ENCODE peak calls at places on chromosome 1, in six cellular contexts. One of them, this sample, is unnamed.

GRCh38 chr1:65395887-65396612 is 24.4 kb upstream of the LEPR start:
- DNase-seq in H9: peak; percentile 38
- DNase-seq in trophoblast cell: peak; percentile 60
- DNase-seq in IMR-90: peak; percentile 59
- DNase-seq in H1: no peak
- DNase-seq in neuronal stem cell: no peak
- DNase-seq in this sample: peak; percentile 59

GRCh38 chr1:176878750-176879536 is 285.6 kb downstream of the ASTN1 start:
- DNase-seq in IMR-90: no peak
- DNase-seq in H9: peak; percentile 78
- DNase-seq in neuronal stem cell: no peak
- DNase-seq in trophoblast cell: no peak
- DNase-seq in H1: peak; percentile 55
- DNase-seq in this sample: no peak

GRCh38 chr1:197521118-197521739 is 253.2 kb downstream of the CRB1 start:
- DNase-seq in H1: no peak
- DNase-seq in trophoblast cell: peak; percentile 2
- DNase-seq in neuronal stem cell: peak; percentile 36
- DNase-seq in IMR-90: peak; percentile 44
- DNase-seq in H9: no peak
- DNase-seq in this sample: peak; percentile 53

GRCh38 chr1:203401151-203401550 is 50.2 kb upstream of the FMOD start:
- DNase-seq in H1: no peak
- DNase-seq in IMR-90: no peak
- DNase-seq in H9: no peak
- DNase-seq in neuronal stem cell: no peak
- DNase-seq in trophoblast cell: no peak
- DNase-seq in this sample: peak; percentile 24

GRCh38 chr1:30684881-30685795 is 38.2 kb downstream of the MATN1 start:
- DNase-seq in H9: peak; percentile 100
- DNase-seq in H1: peak; percentile 97
- DNase-seq in neuronal stem cell: peak; percentile 94
- DNase-seq in IMR-90: no peak
- DNase-seq in trophoblast cell: no peak
- DNase-seq in this sample: no peak

GRCh38 chr1:107551491-107551890 is 410.7 kb downstream of the NTNG1 start:
- DNase-seq in neuronal stem cell: no peak
- DNase-seq in IMR-90: no peak
- DNase-seq in H1: no peak
- DNase-seq in H9: no peak
- DNase-seq in trophoblast cell: no peak
- DNase-seq in this sample: no peak

GRCh38 chr1:12486401-12487005 is 131.5 kb downstream of the DHRS3 start:
- DNase-seq in neuronal stem cell: no peak
- DNase-seq in trophoblast cell: peak; percentile 77
- DNase-seq in IMR-90: no peak
- DNase-seq in H1: no peak
- DNase-seq in H9: no peak
- DNase-seq in this sample: no peak

GRCh38 chr1:78375996-78376395 is 114.8 kb upstream of the PTGFR start:
- DNase-seq in H1: no peak
- DNase-seq in IMR-90: peak; percentile 48
- DNase-seq in H9: no peak
- DNase-seq in neuronal stem cell: no peak
- DNase-seq in trophoblast cell: no peak
- DNase-seq in this sample: no peak

GRCh38 chr1:44408181-44409018 is 3.3 kb downstream of the RNF220 start:
- DNase-seq in H1: no peak
- DNase-seq in trophoblast cell: no peak
- DNase-seq in H9: peak; percentile 88
- DNase-seq in IMR-90: no peak
- DNase-seq in neuronal stem cell: peak; percentile 64
- DNase-seq in this sample: peak; percentile 28

GRCh38 chr1:111920221-111921024 is 69.0 kb downstream of the KCND3 start:
- DNase-seq in trophoblast cell: no peak
- DNase-seq in H1: no peak
- DNase-seq in H9: no peak
- DNase-seq in IMR-90: peak; percentile 5
- DNase-seq in neuronal stem cell: no peak
- DNase-seq in this sample: peak; percentile 32

GRCh38 chr1:113683384-113684152 is 75.7 kb downstream of the PHTF1 start:
- DNase-seq in trophoblast cell: no peak
- DNase-seq in IMR-90: no peak
- DNase-seq in neuronal stem cell: no peak
- DNase-seq in H1: no peak
- DNase-seq in H9: no peak
- DNase-seq in this sample: no peak

GRCh38 chr1:23529146-23530088 is 1.6 kb downstream of the E2F2 start:
- DNase-seq in IMR-90: no peak
- DNase-seq in H9: no peak
- DNase-seq in H1: no peak
- DNase-seq in neuronal stem cell: no peak
- DNase-seq in trophoblast cell: no peak
- DNase-seq in this sample: no peak

GRCh38 chr1:211356723-211357418 is 30.2 kb downstream of the TRAF5 start:
- DNase-seq in neuronal stem cell: no peak
- DNase-seq in H9: no peak
- DNase-seq in IMR-90: peak; percentile 75
- DNase-seq in H1: no peak
- DNase-seq in trophoblast cell: no peak
- DNase-seq in this sample: no peak

GRCh38 chr1:232274236-232274855 is 355.6 kb downstream of the SIPA1L2 start:
- DNase-seq in neuronal stem cell: no peak
- DNase-seq in trophoblast cell: no peak
- DNase-seq in H9: no peak
- DNase-seq in IMR-90: no peak
- DNase-seq in H1: no peak
- DNase-seq in this sample: peak; percentile 68

GRCh38 chr1:27102134-27102706 is 52.7 kb downstream of the SLC9A1 start:
- DNase-seq in trophoblast cell: no peak
- DNase-seq in IMR-90: no peak
- DNase-seq in H1: no peak
- DNase-seq in neuronal stem cell: no peak
- DNase-seq in H9: no peak
- DNase-seq in this sample: no peak

GRCh38 chr1:70207492-70207891 is 2.1 kb upstream of the LRRC40 start:
- DNase-seq in trophoblast cell: no peak
- DNase-seq in H9: no peak
- DNase-seq in neuronal stem cell: no peak
- DNase-seq in H1: no peak
- DNase-seq in IMR-90: no peak
- DNase-seq in this sample: no peak

GRCh38 chr1:227942021-227942715 is 5.6 kb downstream of the WNT9A start:
- DNase-seq in trophoblast cell: no peak
- DNase-seq in IMR-90: no peak
- DNase-seq in H9: peak; percentile 50
- DNase-seq in neuronal stem cell: no peak
- DNase-seq in H1: no peak
- DNase-seq in this sample: no peak

GRCh38 chr1:113534130-113534817 is 144.0 kb downstream of the MAGI3 start:
- DNase-seq in IMR-90: peak; percentile 84
- DNase-seq in neuronal stem cell: no peak
- DNase-seq in H9: no peak
- DNase-seq in H1: no peak
- DNase-seq in trophoblast cell: peak; percentile 32
- DNase-seq in this sample: peak; percentile 63

GRCh38 chr1:28577052-28577678 is 14.9 kb upstream of the RAB42 start:
- DNase-seq in H1: no peak
- DNase-seq in H9: peak; percentile 57
- DNase-seq in IMR-90: no peak
- DNase-seq in neuronal stem cell: no peak
- DNase-seq in trophoblast cell: no peak
- DNase-seq in this sample: no peak

GRCh38 chr1:33606272-33606671 is 133.8 kb downstream of the ZSCAN20 start:
- DNase-seq in trophoblast cell: no peak
- DNase-seq in H1: no peak
- DNase-seq in neuronal stem cell: no peak
- DNase-seq in IMR-90: no peak
- DNase-seq in H9: no peak
- DNase-seq in this sample: no peak

GRCh38 chr1:39668894-39669293 is 3.0 kb downstream of the NT5C1A start:
- DNase-seq in IMR-90: no peak
- DNase-seq in neuronal stem cell: no peak
- DNase-seq in trophoblast cell: no peak
- DNase-seq in H1: no peak
- DNase-seq in H9: no peak
- DNase-seq in this sample: no peak

GRCh38 chr1:107941123-107941522 is 23.9 kb downstream of the VAV3 start:
- DNase-seq in trophoblast cell: peak; percentile 85
- DNase-seq in IMR-90: no peak
- DNase-seq in H1: no peak
- DNase-seq in neuronal stem cell: no peak
- DNase-seq in H9: no peak
- DNase-seq in this sample: peak; percentile 40

GRCh38 chr1:179883739-179884138 is 1.7 kb downstream of the TOR1AIP1 start:
- DNase-seq in trophoblast cell: peak; percentile 59
- DNase-seq in neuronal stem cell: no peak
- DNase-seq in H9: peak; percentile 57
- DNase-seq in H1: no peak
- DNase-seq in IMR-90: peak; percentile 42
- DNase-seq in this sample: peak; percentile 36

GRCh38 chr1:179882253-179883039 is at the start of gene TOR1AIP1:
- DNase-seq in trophoblast cell: peak; percentile 96
- DNase-seq in IMR-90: peak; percentile 97
- DNase-seq in H1: peak; percentile 95
- DNase-seq in neuronal stem cell: peak; percentile 97
- DNase-seq in H9: peak; percentile 98
- DNase-seq in this sample: peak; percentile 98

GRCh38 chr1:179879797-179880196 is 2.2 kb upstream of the TOR1AIP2 start:
- DNase-seq in H9: no peak
- DNase-seq in trophoblast cell: no peak
- DNase-seq in neuronal stem cell: no peak
- DNase-seq in H1: no peak
- DNase-seq in IMR-90: no peak
- DNase-seq in this sample: no peak

GRCh38 chr1:179881642-179882252 is 338 bp upstream of the TOR1AIP1 start:
- DNase-seq in IMR-90: peak; percentile 92
- DNase-seq in trophoblast cell: peak; percentile 67
- DNase-seq in H9: no peak
- DNase-seq in H1: no peak
- DNase-seq in neuronal stem cell: no peak
- DNase-seq in this sample: peak; percentile 95

GRCh38 chr1:179883040-179883501 is 986 bp downstream of the TOR1AIP1 start:
- DNase-seq in trophoblast cell: no peak
- DNase-seq in H1: no peak
- DNase-seq in neuronal stem cell: no peak
- DNase-seq in IMR-90: no peak
- DNase-seq in H9: no peak
- DNase-seq in this sample: no peak
- H3K23ac ChIP-seq in trophoblast cell: no peak overlapping the region
- H3K23ac ChIP-seq in H1: no peak overlapping the region
- H3K23ac ChIP-seq in neuronal stem cell: peak overlapping the region; percentile 99
- H3K23ac ChIP-seq in IMR-90: peak overlapping the region; percentile 86
- H3K23ac ChIP-seq in H9: no peak overlapping the region
- H3K23ac ChIP-seq in this sample: peak overlapping the region; percentile 91

GRCh38 chr1:222416001-222416791 is 131.7 kb downstream of the HHIPL2 start:
- DNase-seq in trophoblast cell: no peak
- DNase-seq in H1: no peak
- DNase-seq in IMR-90: peak; percentile 64
- DNase-seq in neuronal stem cell: no peak
- DNase-seq in H9: no peak
- DNase-seq in this sample: peak; percentile 3
- H4K91ac ChIP-seq in trophoblast cell: no peak overlapping the region
- H4K91ac ChIP-seq in H1: no peak overlapping the region
- H4K91ac ChIP-seq in IMR-90: no peak overlapping the region
- H4K91ac ChIP-seq in neuronal stem cell: no peak overlapping the region
- H4K91ac ChIP-seq in H9: no peak overlapping the region
- H4K91ac ChIP-seq in this sample: no peak overlapping the region

DNA sequence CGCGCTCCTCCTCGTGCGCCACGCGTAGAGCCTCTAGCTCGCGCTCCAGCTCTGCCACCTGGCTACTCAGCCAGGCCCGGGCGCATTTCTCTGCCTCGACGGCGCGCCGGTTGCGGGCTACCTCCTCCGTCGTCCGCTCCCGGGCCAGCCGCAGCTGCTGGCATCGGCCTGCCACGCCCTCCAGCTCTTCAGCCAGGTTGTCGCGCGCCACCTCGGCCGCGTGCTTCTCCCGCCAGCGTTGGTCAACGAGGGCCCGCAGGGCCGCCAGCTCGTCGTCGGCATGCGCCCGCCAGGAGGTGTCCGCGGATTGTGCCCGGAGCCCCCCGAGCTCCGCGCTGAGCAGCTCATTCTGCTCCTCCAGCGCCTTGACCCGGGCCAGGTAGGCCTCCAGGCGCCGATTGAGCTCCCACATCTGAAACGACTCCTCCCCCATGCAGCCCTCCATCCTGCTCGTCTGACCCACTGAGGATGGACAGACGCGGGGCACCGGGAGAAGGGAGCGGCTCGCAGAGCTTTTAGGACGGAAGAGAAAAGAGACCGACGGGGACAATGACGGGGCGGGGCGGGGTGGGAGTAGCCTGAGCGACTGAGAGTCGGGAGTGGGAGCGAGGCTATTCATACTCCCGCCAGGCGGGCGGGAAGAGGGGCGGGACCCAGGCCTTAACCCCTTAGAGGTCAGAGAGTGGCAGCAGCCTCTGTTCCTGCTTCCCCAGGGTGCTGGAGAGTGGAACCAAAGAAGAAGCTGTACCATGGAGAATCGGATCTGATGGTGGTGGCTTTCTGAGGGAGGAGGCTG is at the start of gene NES:
- DNase-seq in trophoblast cell: peak; percentile 47
- DNase-seq in IMR-90: peak; percentile 56
- DNase-seq in neuronal stem cell: peak; percentile 89
- DNase-seq in H9: peak; percentile 93
- DNase-seq in H1: peak; percentile 86
- DNase-seq in this sample: peak; percentile 90
- H3K27ac ChIP-seq in trophoblast cell: peak within 1 kb of the TSS; percentile 65
- H3K27ac ChIP-seq in IMR-90: peak within 1 kb of the TSS; percentile 77
- H3K27ac ChIP-seq in neuronal stem cell: peak within 1 kb of the TSS; percentile 100
- H3K27ac ChIP-seq in H9: no peak within 1 kb of the TSS
- H3K27ac ChIP-seq in H1: peak within 1 kb of the TSS; percentile 64
- H3K27ac ChIP-seq in this sample: peak within 1 kb of the TSS; percentile 42

DNA sequence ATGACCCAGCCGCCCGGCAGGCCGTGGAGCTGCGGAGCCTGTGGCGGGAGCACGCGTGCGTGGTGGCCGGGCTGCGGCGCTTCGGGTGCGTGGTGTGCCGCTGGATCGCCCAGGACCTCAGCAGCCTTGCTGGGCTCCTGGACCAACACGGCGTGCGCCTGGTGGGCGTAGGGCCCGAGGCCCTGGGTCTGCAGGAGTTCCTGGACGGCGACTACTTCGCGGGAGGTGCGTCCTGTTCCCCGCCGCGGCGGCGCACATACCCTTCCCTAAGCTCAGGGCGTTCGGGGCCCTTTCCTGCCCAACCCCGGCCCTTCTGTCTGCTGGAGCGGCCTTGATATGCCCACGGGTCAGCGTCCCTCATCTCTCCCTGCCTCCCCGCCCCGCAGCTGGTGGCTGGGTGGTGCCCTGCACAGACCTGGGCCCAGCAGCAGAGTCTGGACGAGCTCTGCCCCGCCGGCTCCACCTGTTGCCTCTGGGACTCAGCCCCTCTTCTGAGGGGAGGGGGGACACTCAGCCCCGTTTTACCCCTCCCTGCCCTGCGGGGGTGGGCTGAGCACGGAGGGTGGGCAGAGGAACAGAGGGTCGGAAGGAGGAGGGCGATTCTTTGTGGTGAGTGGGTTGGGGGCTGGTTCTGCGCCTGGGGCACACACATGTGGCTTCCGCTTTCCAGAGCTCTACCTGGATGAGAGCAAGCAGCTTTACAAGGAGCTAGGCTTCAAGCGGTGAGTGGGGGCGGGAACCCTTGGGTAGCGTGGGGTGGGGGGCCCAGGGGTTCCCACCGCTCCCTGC is 688 bp downstream of the PRXL2B start:
- DNase-seq in neuronal stem cell: peak; percentile 38
- DNase-seq in H1: peak; percentile 73
- DNase-seq in trophoblast cell: no peak
- DNase-seq in IMR-90: peak; percentile 13
- DNase-seq in H9: no peak
- DNase-seq in this sample: no peak
- H3K23ac ChIP-seq in neuronal stem cell: peak overlapping the region; percentile 98
- H3K23ac ChIP-seq in H1: no peak overlapping the region
- H3K23ac ChIP-seq in trophoblast cell: no peak overlapping the region
- H3K23ac ChIP-seq in IMR-90: peak overlapping the region; percentile 42
- H3K23ac ChIP-seq in H9: no peak overlapping the region
- H3K23ac ChIP-seq in this sample: peak overlapping the region; percentile 75